ENCODE peak calls at places on chromosomes 13 and 19, in seven cellular contexts. K, M, Z, A, G, I and O are unnamed samples.

GRCh38 chr13:98657506-98658085 is 80.7 kb upstream of the STK24 start:
- DNase-seq in K (no peak), M (no peak), Z (no peak), A (no peak), G (peak; percentile 48), I (no peak), O (no peak)

GRCh38 chr13:98060282-98060681 is 82.6 kb upstream of the FARP1 start:
- DNase-seq in K (no peak), M (no peak), Z (no peak), A (no peak), G (no peak), I (no peak), O (no peak)

GRCh38 chr13:77919351-77920294 is 992 bp upstream of the EDNRB start:
- DNase-seq in K (no peak), M (peak; percentile 36), Z (no peak), A (no peak), G (peak; percentile 56), I (no peak), O (no peak)

GRCh38 chr13:24161010-24161775 is 673 bp downstream of the SPATA13 start:
- DNase-seq in K (peak; percentile 54), M (no peak), Z (no peak), A (peak; percentile 55), G (peak; percentile 65), I (no peak), O (peak; percentile 43)

GRCh38 chr13:76210262-76210661 is 574.1 kb downstream of the LMO7 start:
- DNase-seq in K (no peak), M (no peak), Z (no peak), A (no peak), G (no peak), I (no peak), O (no peak)

GRCh38 chr13:48646791-48647190 is 6.9 kb upstream of the CYSLTR2 start:
- DNase-seq in K (no peak), M (no peak), Z (no peak), A (no peak), G (no peak), I (no peak), O (no peak)

GRCh38 chr13:26693749-26694463 is 66.7 kb downstream of the GPR12 start:
- DNase-seq in K (no peak), M (no peak), Z (no peak), A (no peak), G (no peak), I (no peak), O (no peak)

GRCh38 chr19:10760268-10760944 is 42.5 kb downstream of the DNM2 start:
- DNase-seq in K (no peak), M (no peak), Z (peak; percentile 57), A (no peak), G (no peak), I (no peak), O (no peak)

GRCh38 chr13:73608157-73608516 is 526.1 kb downstream of the KLF12 start:
- DNase-seq in K (no peak), M (no peak), Z (no peak), A (no peak), G (no peak), I (no peak), O (no peak)

GRCh38 chr13:47908200-47908902 is 92.7 kb downstream of the SUCLA2 start:
- DNase-seq in K (no peak), M (no peak), Z (peak; percentile 5), A (peak; percentile 89), G (no peak), I (no peak), O (no peak)

GRCh38 chr19:29773141-29773540 is 38.6 kb upstream of the CCNE1 start:
- DNase-seq in K (no peak), M (no peak), Z (no peak), A (no peak), G (no peak), I (no peak), O (no peak)

GRCh38 chr13:75704942-75705320 is 68.8 kb downstream of the LMO7 start:
- DNase-seq in K (no peak), M (no peak), Z (no peak), A (no peak), G (no peak), I (no peak), O (no peak)

GRCh38 chr13:44575741-44576395 is at the start of gene TSC22D1:
- DNase-seq in K (peak; percentile 14), M (no peak), Z (no peak), A (no peak), G (peak; percentile 54), I (no peak), O (peak; percentile 23)

GRCh38 chr19:4977299-4978174 is 8.6 kb downstream of the KDM4B start:
- DNase-seq in K (no peak), M (no peak), Z (no peak), A (no peak), G (peak; percentile 81), I (no peak), O (no peak)

GRCh38 chr19:30754162-30754561 is 382.0 kb downstream of the ZNF536 start:
- DNase-seq in K (no peak), M (no peak), Z (no peak), A (no peak), G (no peak), I (no peak), O (no peak)

GRCh38 chr13:48804836-48805601 is 151.3 kb downstream of the CYSLTR2 start:
- DNase-seq in K (no peak), M (no peak), Z (no peak), A (no peak), G (no peak), I (no peak), O (no peak)

GRCh38 chr19:18501832-18502231 is 20.0 kb downstream of the ELL start:
- DNase-seq in K (no peak), M (no peak), Z (no peak), A (no peak), G (no peak), I (no peak), O (no peak)

GRCh38 chr19:3178377-3178972 is at the start of gene S1PR4:
- DNase-seq in K (peak; percentile 83), M (no peak), Z (no peak), A (no peak), G (no peak), I (no peak), O (peak; percentile 86)

GRCh38 chr13:109874921-109875454 is 88.6 kb upstream of the IRS2 start:
- DNase-seq in K (no peak), M (no peak), Z (no peak), A (no peak), G (no peak), I (no peak), O (no peak)

GRCh38 chr19:15091918-15092753 is 10.1 kb downstream of the OR1I1 start:
- DNase-seq in K (peak; percentile 28), M (no peak), Z (peak; percentile 77), A (peak; percentile 66), G (peak; percentile 50), I (no peak), O (peak; percentile 17)

GRCh38 chr19:18587561-18587960 is 1.0 kb upstream of the REX1BD start:
- DNase-seq in K (no peak), M (no peak), Z (no peak), A (peak; percentile 43), G (no peak), I (no peak), O (no peak)

GRCh38 chr19:9848060-9848459 is 12.9 kb downstream of the PIN1 start:
- DNase-seq in K (no peak), M (no peak), Z (peak; percentile 30), A (no peak), G (peak; percentile 81), I (no peak), O (no peak)

GRCh38 chr13:110306960-110307696 is at the start of the genes COL4A1 and COL4A2:
- DNase-seq in K (no peak), M (no peak), Z (no peak), A (no peak), G (peak; percentile 84), I (no peak), O (no peak)

GRCh38 chr19:30320916-30321315 is 51.3 kb upstream of the ZNF536 start:
- DNase-seq in K (no peak), M (no peak), Z (no peak), A (no peak), G (no peak), I (no peak), O (no peak)

DNA sequence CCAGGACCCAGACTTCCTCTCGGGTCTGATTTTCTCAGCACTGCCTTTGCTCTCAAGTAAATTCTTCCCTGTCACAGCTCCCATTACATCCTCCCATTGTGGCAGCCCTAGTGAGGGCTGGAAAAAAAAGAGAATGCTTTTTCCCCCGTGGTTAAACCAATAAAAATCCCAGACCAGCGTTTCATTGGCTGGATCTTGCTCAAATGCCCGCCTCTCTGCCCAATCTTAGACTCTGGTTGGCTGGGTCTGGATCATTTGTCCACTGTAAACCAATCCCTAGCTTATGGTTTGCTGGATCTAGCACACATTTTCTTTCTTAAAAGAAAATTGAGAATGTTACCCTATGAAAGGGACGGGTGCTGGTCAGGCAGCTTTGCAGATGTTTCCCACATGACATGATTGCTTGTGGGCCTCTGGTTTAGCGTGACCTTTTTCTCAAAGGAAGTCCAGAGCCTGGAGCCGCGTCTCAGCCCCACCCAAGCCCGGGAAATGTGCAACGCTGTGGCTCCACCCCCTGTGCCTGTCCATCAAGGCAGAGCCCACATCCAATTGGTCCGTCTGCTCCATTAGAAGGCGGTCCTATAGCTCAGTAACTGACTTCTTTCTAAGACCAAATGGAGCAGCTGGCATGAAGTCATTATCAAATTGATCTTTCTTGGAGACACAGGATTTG is 2.8 kb upstream of the MCEMP1 start:
- DNase-seq in K (no peak), M (no peak), Z (peak; percentile 79), A (peak; percentile 21), G (peak; percentile 81), I (no peak), O (no peak)
- TF ChIP-seq TAF1 in K (no peak), M (no peak), Z (no peak), A (no peak), G (no peak), I (no peak), O (no peak)

DNA sequence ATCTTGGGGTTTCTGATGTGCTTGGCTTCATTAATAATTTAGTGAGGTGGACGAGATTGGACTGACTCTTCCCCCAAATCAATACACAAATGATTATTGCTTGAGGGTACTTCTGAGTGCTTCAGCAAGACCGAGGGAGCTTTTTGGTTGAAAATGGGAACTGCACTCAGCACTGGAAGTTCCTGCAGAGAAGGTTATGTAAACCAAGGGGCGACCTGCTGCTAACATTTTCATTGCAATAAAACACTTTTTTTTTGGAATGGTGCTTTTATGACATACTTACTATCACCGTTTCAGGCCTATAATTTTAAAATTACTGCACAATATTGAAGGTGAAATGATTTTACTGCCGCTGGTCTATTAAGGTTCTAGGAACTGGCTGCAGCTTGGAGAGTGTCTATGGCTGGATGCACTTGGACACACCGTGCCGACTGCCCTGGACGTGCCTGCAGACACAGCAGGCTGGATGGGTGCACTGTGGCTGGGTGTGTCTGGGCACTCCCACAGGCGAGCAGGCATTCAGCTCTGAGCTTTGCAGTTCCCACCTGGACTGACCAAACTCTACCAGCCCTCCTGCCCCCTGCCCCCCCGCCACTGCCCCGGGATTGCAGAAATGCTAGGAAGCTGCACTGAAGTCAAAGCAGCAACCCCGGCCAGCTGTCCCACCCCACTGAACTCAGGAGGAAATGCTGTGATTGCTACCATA is 7.1 kb upstream of the LRP3 start:
- DNase-seq in K (no peak), M (no peak), Z (no peak), A (no peak), G (no peak), I (no peak), O (no peak)
- TF ChIP-seq TAF1 in K (no peak), M (no peak), Z (no peak), A (no peak), G (no peak), I (no peak), O (no peak)

GRCh38 chr13:42812311-42812710 is 30.9 kb downstream of the FAM216B start:
- DNase-seq in K (no peak), M (no peak), Z (no peak), A (no peak), G (no peak), I (no peak), O (no peak)
- TF ChIP-seq TAF1 in K (no peak), M (no peak), Z (no peak), A (no peak), G (no peak), I (no peak), O (no peak)

GRCh38 chr13:111518161-111518791 is 197.8 kb downstream of the TEX29 start:
- DNase-seq in K (no peak), M (no peak), Z (peak; percentile 5), A (no peak), G (no peak), I (no peak), O (no peak)
- TF ChIP-seq TAF1 in K (no peak), M (no peak), Z (no peak), A (no peak), G (no peak), I (no peak), O (no peak)